ENCODE peak calls at places on chromosomes 3 and 15, in four cellular contexts. W is K562, V is WTC11, T is HepG2. G is an unnamed sample.

GRCh38 chr3:16521580-16521941 is 8.1 kb upstream of the RFTN1 start:
- DNase-seq in W (no peak), V (no peak), T (no peak), G (no peak)

GRCh38 chr3:11545186-11545851 is 98.4 kb downstream of the VGLL4 start:
- DNase-seq in W (no peak), V (no peak), T (no peak), G (no peak)

GRCh38 chr15:91952216-91952615 is 98.7 kb downstream of the SLCO3A1 start:
- DNase-seq in W (no peak), V (no peak), T (no peak), G (no peak)

GRCh38 chr3:141959921-141960554 is 83.6 kb downstream of the ATP1B3 start:
- DNase-seq in W (no peak), V (no peak), T (no peak), G (no peak)

GRCh38 chr15:84992157-84992940 is 10.7 kb downstream of the PDE8A start:
- DNase-seq in W (peak), V (no peak), T (peak), G (no peak)

GRCh38 chr3:99474776-99475175 is 163.6 kb upstream of the COL8A1 start:
- DNase-seq in W (no peak), V (no peak), T (no peak), G (no peak)

GRCh38 chr15:81088496-81088895 is 45.6 kb upstream of the CFAP161 start:
- DNase-seq in W (no peak), V (no peak), T (no peak), G (no peak)

GRCh38 chr3:4376499-4376898 is 73.3 kb downstream of the SETMAR start:
- DNase-seq in W (no peak), V (no peak), T (no peak), G (no peak)

GRCh38 chr3:38114052-38114874 is 22.7 kb downstream of the ACAA1 start:
- DNase-seq in W (no peak), V (peak), T (no peak), G (no peak)

GRCh38 chr15:90231028-90232017 is 2.4 kb downstream of the CIB1 start:
- DNase-seq in W (no peak), V (no peak), T (no peak), G (no peak)

GRCh38 chr15:68042156-68042854 is 11.8 kb upstream of the PIAS1 start:
- DNase-seq in W (no peak), V (no peak), T (peak), G (no peak)

DNA sequence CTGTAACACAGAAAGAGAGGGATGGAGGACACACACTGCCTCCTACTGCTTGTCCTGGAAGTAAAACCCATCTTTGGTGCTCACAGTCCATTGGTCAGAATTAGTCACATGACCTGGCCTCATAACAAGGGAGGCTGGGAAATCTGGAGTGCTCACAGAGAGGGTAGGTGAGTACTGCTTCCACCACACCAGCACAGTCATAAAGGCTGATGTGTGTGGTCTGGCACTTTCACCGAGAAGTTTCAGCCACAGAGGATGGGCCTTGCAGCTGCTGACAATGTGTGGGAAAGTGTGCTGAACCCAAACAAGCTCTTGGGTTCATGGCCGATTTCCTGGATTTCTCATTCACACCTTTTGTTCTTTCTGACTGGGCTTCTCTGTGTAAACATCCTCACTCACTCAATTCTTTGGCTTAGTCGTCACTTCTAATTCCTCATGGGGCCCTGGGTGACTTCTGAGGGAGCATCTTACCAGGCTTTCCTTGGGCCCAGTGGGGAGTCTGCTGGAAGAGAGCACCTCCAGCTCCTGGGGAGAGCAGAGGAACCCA is 100.7 kb downstream of the ASB7 start:
- DNase-seq in W (peak), V (no peak), T (no peak), G (no peak)
- TF ChIP-seq ELF4 in W (no peak), V (no peak), T (no peak), G (no peak)

GRCh38 chr15:70016511-70016994 is 81.2 kb downstream of the TLE3 start:
- DNase-seq in W (no peak), V (no peak), T (no peak), G (no peak)

GRCh38 chr15:70017796-70018195 is 79.9 kb downstream of the TLE3 start:
- DNase-seq in W (no peak), V (no peak), T (no peak), G (no peak)

GRCh38 chr15:70017025-70017424 is 80.7 kb downstream of the TLE3 start:
- DNase-seq in W (no peak), V (no peak), T (no peak), G (no peak)

GRCh38 chr15:70020229-70020628 is 77.5 kb downstream of the TLE3 start:
- DNase-seq in W (no peak), V (no peak), T (no peak), G (no peak)

GRCh38 chr15:70018646-70019600 is 78.8 kb downstream of the TLE3 start:
- DNase-seq in W (no peak), V (no peak), T (no peak), G (no peak)
- TF ChIP-seq ELF4 in W (no peak), V (no peak), T (no peak), G (no peak)

GRCh38 chr3:41088882-41089281 is 110.4 kb upstream of the CTNNB1 start:
- DNase-seq in W (no peak), V (no peak), T (no peak), G (no peak)
- TF ChIP-seq ELF4 in W (no peak), V (no peak), T (no peak), G (no peak)

DNA sequence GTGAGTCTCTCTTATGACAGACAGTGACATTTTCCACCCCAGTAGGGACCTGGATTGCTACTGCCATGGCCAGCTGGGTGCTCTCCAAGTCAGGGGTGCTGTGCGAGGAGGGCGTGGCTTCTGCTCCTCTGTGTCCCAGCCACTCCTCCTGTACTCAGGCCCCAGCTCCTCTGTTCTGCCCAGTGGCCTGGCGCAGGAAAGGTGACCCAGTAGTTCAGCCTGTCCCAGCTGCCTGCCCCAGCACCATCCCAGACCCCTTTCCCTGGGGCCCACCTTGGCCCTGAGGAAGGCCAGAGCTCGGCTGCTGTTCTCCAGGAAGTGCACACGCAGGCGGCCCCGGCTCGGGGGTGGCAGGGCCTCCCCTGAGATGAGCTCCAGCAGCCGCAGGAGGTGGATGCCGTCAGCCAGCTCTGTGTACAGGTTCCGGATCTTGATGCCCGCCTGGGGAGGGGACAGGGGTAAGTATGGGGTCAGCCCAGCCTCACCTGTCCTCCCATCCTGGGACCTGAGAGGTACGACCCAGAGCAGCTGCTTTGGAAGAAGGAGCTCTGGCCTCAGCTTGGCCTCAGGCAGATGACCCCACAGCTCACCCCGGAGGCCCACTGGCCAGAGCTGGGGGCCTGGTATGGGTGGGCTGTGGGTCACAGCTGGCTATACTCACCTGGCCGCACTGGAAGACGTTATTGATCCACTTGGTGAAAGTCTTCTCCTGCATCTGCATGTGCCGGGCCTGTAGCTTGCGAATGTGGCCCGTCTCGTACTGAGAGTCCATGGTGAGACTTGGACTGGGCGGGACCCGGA is 1.0 kb downstream of the SPTBN5 start:
- DNase-seq in W (no peak), V (no peak), T (no peak), G (no peak)
- TF ChIP-seq ELF4 in W (no peak), V (no peak), T (no peak), G (no peak)

DNA sequence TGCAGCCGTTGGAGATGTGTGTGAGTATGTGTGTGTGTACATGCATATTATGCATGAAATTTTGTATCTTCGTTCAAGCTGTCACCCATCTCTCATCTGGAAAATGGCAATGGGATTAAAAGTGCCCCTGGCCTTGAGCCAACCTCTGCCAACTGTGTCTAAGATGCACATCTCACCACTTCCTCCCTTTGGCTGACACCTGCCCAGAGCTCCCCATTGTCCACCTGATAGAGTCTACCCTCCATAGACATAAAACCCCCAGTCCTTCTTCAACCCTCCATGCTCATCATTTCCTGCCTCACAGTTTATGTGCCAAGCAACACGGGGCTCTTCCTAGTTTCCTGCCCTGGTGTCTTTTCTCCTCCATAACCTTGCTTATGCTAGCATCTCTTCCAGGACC is 187.5 kb upstream of the HES1 start:
- DNase-seq in W (no peak), V (no peak), T (no peak), G (no peak)
- TF ChIP-seq ELF4 in W (no peak), V (no peak), T (no peak), G (no peak)

DNA sequence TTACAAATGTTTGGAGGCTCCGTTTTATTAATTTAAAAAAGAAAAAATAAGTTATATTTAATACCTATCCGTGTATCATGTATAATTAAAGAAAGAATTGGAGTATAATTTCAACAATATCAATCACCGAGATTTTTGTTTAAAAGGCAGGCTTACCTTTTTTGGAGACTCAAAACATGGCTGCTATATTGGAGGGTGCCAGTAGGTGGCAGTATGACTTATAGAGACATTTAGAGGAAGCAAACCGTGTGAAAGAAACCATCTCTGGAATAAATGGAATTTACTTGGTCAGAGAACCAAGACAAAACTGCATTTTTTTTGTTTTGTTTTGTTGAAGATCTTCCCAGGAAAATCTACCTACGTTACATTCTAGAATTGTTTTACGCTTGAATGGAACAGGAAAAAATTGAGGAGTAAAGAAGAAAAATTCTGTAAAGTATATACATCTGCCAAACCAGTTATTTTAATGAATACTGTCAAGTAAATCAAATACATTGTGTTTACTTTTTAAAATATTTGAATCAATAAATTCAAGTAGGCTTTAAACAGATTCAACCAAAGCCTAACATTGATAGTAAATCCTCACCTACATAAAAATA is 802.6 kb upstream of the ALCAM start:
- DNase-seq in W (peak), V (peak), T (peak), G (peak)
- TF ChIP-seq ELF4 in W (no peak), V (no peak), T (no peak), G (no peak)

DNA sequence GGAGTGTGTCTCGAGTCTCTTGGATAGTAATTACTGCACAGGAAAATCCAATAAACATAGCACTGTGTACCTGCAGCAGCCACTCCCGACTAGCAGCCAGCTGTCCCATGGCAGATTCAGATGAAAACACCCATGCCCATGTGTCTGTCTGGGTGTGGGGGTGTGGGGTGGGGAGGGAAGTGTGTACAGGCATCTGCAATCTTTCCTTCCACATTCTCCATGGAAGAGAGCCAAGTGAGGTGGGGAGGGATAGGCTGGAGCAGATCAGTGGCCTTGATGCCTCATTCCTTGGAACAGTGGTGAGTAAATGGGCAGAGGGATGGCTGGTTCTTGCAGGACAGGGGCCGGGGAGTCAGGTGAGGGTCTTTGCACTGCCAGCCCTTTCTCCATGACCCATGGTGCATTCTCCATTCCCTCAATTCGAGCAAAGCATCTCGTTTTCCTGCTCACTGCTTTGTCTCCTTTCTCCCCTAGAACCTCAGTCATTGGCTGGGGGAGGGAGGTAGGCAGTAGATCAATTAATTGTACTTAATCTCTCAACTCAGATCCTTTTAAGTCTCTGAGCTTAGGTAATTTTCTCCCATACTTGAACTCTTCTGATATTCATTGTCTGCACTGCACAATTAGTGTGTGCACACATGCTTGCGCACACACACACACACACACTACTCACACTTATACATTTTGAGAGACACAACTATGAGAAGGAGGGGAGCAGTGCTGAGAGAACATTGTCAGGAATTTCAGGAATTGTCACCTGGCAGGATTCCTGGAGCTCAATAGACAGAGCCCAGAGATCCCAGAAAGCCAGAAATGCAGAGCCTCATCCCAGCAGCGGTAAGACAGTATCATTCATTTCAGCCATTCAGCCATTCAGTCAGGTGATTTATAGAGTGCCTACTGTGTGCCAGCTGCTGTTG is 31.8 kb downstream of the PDIA5 start:
- DNase-seq in W (no peak), V (no peak), T (no peak), G (no peak)
- TF ChIP-seq ELF4 in W (no peak), V (no peak), T (no peak), G (no peak)

DNA sequence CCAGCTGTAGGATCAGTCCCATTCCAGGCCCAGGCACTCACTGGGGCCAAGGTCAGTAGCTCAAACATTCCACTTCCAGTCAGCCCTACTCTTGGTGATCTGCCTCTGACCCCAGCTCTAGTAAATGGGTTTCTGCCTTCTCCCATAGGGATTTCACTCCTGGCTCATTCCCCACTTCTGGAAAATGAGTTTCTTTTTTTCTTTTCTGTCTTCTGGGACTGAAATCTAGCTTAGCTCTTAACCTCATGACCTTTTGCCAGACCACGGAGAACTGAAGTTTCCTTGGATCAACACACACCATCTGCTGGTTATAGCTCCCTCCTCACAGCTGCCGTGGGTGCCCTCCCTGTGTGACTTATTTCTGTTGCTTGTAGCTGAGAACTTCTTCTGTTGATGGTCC is 21.3 kb downstream of the MME start:
- DNase-seq in W (no peak), V (no peak), T (no peak), G (no peak)
- TF ChIP-seq ELF4 in W (no peak), V (no peak), T (no peak), G (no peak)

DNA sequence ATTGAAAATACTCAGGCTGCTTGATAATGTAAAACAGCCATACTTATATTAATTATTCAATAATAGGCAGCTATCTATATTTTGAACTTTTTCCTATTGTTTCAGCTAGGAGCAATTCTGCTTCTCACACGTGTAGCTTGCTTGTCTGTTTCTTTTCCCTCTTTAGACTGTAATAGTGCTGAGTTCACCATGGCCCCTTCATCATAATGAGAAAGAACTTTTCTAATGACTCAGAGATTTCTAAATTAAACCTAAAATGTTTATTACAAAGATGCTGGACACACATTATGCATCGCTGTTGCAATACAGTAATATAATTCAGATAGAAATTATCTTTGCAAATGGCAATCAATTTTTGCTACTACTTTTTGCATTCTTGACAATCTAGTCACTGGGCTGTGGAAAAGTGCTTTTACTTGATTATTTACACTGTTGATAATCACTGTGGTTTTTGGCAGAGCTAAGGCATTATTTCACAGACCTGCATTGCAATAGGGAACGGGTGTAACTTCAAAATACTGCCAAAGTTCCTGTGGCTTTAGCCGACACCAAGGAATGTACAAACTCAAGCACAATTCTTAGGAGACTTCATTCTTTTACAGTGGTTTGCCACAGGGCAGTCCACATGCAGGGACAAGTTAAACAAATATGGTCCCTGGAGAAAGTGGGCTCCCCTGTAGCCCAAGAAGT is 281.0 kb upstream of the TBL1XR1 start:
- DNase-seq in W (no peak), V (no peak), T (peak), G (no peak)
- TF ChIP-seq ELF4 in W (no peak), V (no peak), T (no peak), G (no peak)

GRCh38 chr15:73141216-73141900 is 89.1 kb downstream of the NEO1 start:
- DNase-seq in W (no peak), V (no peak), T (no peak), G (no peak)
- TF ChIP-seq ELF4 in W (no peak), V (no peak), T (no peak), G (no peak)

G was measured in HEK293T.